ENCODE peak calls at places on chromosomes 12 and 14, in nine cellular contexts. B is IMR-90, P is pancreas, H is body of pancreas, L is upper lobe of right lung, E is lower lobe of right lung, N is stomach, S is suprapubic skin, Z is psoas muscle. I is an unnamed sample.

GRCh38 chr14:86799244-86799647 is 1193.7 kb downstream of the GALC start:
- DNase-seq in B (peak; percentile 98), P (no peak), H (no peak), L (no peak), E (no peak), N (no peak), S (no peak), Z (no peak), I (peak; percentile 4)

GRCh38 chr12:75995691-75996090 is 35.9 kb downstream of the PHLDA1 start:
- DNase-seq in B (peak; percentile 35), P (no peak), H (no peak), L (no peak), E (no peak), N (no peak), S (no peak), Z (no peak), I (no peak)

GRCh38 chr14:94548131-94548998 is 12.9 kb upstream of the SERPINA4 start:
- DNase-seq in B (no peak), P (no peak), H (no peak), L (no peak), E (no peak), N (no peak), S (no peak), Z (no peak), I (no peak)

GRCh38 chr12:42707312-42707711 is 117.8 kb upstream of the PRICKLE1 start:
- DNase-seq in B (no peak), P (no peak), H (no peak), L (no peak), E (no peak), N (no peak), S (no peak), Z (no peak), I (no peak)

GRCh38 chr14:55129428-55130193 is 559 bp downstream of the LGALS3 start:
- DNase-seq in B (peak; percentile 74), P (peak; percentile 48), H (peak; percentile 70), L (peak; percentile 86), E (peak; percentile 81), N (peak; percentile 70), S (peak; percentile 87), Z (peak; percentile 84), I (peak; percentile 65)

GRCh38 chr12:34205401-34205800 is 183.1 kb downstream of the ALG10 start:
- DNase-seq in B (no peak), P (no peak), H (no peak), L (no peak), E (no peak), N (no peak), S (no peak), Z (no peak), I (no peak)

GRCh38 chr12:58346032-58346632 is 404.8 kb downstream of the ATP23 start:
- DNase-seq in B (peak; percentile 62), P (no peak), H (no peak), L (no peak), E (no peak), N (no peak), S (no peak), Z (no peak), I (no peak)

GRCh38 chr14:52342849-52343606 is 28.9 kb downstream of the PTGER2 start:
- DNase-seq in B (peak; percentile 28), P (no peak), H (no peak), L (no peak), E (no peak), N (no peak), S (no peak), Z (no peak), I (peak; percentile 29)

GRCh38 chr14:97524579-97525319 is 727.6 kb downstream of the VRK1 start:
- DNase-seq in B (no peak), P (no peak), H (no peak), L (no peak), E (no peak), N (no peak), S (no peak), Z (no peak), I (no peak)

GRCh38 chr12:96120359-96121100 is 73.6 kb upstream of the ELK3 start:
- DNase-seq in B (no peak), P (no peak), H (no peak), L (peak; percentile 66), E (peak; percentile 76), N (no peak), S (no peak), Z (no peak), I (no peak)

GRCh38 chr12:93571854-93572711 is at the start of gene SOCS2:
- DNase-seq in B (peak; percentile 21), P (no peak), H (peak; percentile 59), L (peak; percentile 73), E (peak; percentile 55), N (peak; percentile 31), S (no peak), Z (peak; percentile 50), I (no peak)

GRCh38 chr12:93569656-93570551 is 2.6 kb upstream of the SOCS2 start:
- DNase-seq in B (peak; percentile 84), P (peak; percentile 75), H (peak; percentile 89), L (peak; percentile 93), E (peak; percentile 90), N (peak; percentile 85), S (peak; percentile 93), Z (peak; percentile 90), I (peak; percentile 80)

GRCh38 chr12:93572712-93573551 is 457 bp downstream of the SOCS2 start:
- DNase-seq in B (peak; percentile 23), P (no peak), H (peak; percentile 33), L (peak; percentile 68), E (peak; percentile 51), N (no peak), S (peak; percentile 69), Z (peak; percentile 67), I (peak; percentile 26)

GRCh38 chr12:93570552-93571359 is 1.7 kb upstream of the SOCS2 start:
- DNase-seq in B (peak; percentile 92), P (peak; percentile 91), H (peak; percentile 95), L (peak; percentile 98), E (peak; percentile 97), N (peak; percentile 95), S (peak; percentile 96), Z (peak; percentile 96), I (peak; percentile 94)

DNA sequence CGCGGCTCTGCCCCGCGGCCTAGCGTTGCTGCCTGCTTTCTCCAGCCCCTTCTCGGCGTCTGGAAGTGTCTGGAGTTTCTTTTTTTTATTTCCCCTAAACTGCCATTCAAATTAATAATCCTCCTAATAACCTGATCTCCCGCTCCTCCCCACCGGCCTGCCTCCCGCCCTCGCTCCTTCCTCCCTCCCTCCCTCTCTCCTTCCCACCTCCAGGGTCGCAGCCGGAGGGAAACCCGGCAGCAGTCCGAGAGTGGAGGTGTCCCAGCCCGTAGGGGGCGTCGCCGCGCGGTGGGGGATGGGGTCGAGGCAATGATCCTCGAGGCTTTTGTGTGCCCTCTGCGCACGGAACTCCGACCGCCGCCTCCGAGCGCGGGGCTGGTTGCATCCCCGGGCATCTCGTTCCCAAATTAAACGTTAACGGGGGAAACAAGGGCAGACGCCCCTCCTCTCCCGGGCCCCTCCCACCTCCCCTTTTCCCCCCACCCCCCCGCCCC is 1.1 kb upstream of the SOCS2 start:
- DNase-seq in B (peak; percentile 55), P (peak; percentile 60), H (peak; percentile 75), L (peak; percentile 87), E (peak; percentile 77), N (peak; percentile 66), S (peak; percentile 85), Z (peak; percentile 79), I (peak; percentile 87)
- H3K27me3 ChIP-seq in B (no peaks in the 10 kb centered on the region), P (no peaks in the 10 kb centered on the region), H (no peaks in the 10 kb centered on the region), L (peaks cover 4% of the 10 kb centered on the region), E (no peaks in the 10 kb centered on the region), N (peaks cover 24% of the 10 kb centered on the region), S (peaks cover 19% of the 10 kb centered on the region), Z (no peaks in the 10 kb centered on the region), I (no peaks in the 10 kb centered on the region)

DNA sequence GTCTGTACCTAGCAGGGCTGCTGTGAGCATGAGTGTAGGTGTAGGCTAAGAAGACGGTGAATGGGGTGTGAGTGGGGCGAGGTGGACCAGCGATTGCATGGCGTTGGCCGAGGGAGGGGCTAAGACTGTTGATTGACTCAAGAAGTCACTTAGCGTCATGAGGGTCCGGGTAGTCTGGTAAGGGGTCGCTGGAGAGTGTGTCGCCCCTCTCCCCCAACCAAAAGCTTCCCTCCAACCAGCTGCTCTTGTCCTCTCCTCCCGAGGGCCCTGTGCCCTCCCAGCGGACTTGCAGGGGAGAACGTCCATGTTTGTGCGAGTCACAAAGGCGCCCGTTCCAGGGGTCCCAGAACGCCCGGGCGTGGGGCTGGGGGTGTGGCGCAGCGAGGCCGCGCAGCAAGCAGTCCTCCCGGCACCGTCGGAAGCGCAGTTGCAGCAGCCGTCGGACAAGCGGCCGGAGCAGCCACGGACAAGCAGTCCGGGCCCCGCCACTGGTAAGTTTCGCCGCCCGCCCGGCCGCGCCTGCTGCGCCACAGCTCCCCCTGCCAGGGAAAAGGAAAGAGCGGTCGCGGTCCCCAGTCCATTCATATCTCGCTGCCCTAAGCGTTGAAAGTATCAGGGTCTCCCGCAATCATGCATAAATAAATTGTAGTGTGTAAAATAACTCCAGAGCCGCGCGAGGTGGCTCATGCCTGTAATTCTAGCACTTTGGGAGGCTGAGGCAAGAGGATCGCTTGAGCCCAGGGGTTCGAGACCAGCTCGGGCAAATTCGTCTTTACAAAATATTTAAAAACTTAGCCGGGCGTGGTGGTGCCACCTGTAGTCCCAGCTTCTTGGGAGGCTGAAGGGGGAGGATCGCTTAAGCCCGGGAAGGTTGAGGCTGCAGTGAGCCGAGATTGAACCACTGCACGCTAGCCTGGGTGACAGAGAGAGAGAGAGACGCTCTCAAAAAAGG is at the start of gene CCDC63:
- DNase-seq in B (no peak), P (peak; percentile 11), H (peak; percentile 60), L (peak; percentile 77), E (peak; percentile 63), N (peak; percentile 58), S (peak; percentile 64), Z (peak; percentile 71), I (peak; percentile 28)
- H3K4me3 ChIP-seq in B (peak within 1 kb of the TSS; percentile 2), P (peak within 1 kb of the TSS; percentile 1), H (no peak within 1 kb of the TSS), L (peak within 1 kb of the TSS; percentile 39), E (peak within 1 kb of the TSS; percentile 46), N (peak within 1 kb of the TSS; percentile 35), S (peak within 1 kb of the TSS; percentile 18), Z (peak within 1 kb of the TSS; percentile 50), I (no peak within 1 kb of the TSS)

GRCh38 chr12:132270969-132271754 is 58.2 kb downstream of the GALNT9 start:
- DNase-seq in B (no peak), P (no peak), H (no peak), L (no peak), E (no peak), N (no peak), S (no peak), Z (no peak), I (no peak)
- H3K9me3 ChIP-seq in B (peaks cover 5% of the 10 kb centered on the region), P (no peaks in the 10 kb centered on the region), H (no peaks in the 10 kb centered on the region), L (no peaks in the 10 kb centered on the region), E (no peaks in the 10 kb centered on the region), N (no peaks in the 10 kb centered on the region), S (no peaks in the 10 kb centered on the region), Z (no peaks in the 10 kb centered on the region), I (no peaks in the 10 kb centered on the region)

DNA sequence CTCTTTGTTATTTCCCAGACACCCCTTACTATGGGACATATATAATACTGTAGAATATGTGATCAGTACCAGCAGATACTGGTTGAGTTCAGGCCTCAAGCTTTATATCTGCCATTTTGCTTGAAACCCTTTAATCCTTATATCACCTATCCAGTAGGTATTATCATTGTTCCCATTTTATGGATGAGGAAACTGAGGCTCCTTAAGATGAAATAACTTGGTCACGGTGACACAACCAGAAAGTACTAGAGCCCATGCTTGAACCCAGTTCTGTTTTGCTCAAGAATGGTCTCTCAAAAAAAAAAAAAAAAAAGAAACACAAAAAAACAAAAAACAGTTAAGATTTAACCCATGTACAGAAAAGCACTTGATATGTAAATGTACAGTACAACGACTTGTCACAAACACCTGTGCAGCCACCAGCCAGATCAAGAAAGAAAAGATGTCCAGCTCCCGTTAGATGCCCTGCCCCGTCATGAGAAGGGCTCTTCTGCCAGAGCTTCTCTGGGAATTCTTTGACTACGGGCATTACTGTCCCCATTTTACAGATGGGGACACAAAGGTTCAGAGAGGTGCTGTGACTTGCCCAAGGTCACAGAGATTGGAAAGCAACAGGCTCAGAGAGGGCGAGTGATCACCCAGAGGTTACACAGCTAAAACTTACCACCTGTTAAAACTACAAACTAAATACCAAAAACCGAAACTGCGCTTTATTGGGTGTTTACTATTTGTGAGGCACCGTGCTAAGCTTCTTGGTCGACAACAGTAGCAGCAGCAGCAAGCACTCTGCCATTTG is 669 bp upstream of the WSCD2 start:
- DNase-seq in B (no peak), P (no peak), H (no peak), L (no peak), E (no peak), N (no peak), S (no peak), Z (no peak), I (no peak)
- H3K27me3 ChIP-seq in B (no peaks in the 10 kb centered on the region), P (peaks cover 28% of the 10 kb centered on the region), H (peaks cover 25% of the 10 kb centered on the region), L (peaks cover 62% of the 10 kb centered on the region), E (peaks cover 47% of the 10 kb centered on the region), N (peaks cover 65% of the 10 kb centered on the region), S (peaks cover 69% of the 10 kb centered on the region), Z (no peaks in the 10 kb centered on the region), I (peaks cover 18% of the 10 kb centered on the region)